ENCODE peak calls at places on chromosomes 13 and 19, in eight cellular contexts. One of them, this sample, is unnamed.

GRCh38 chr19:15123900-15124299 is 16.7 kb downstream of the SYDE1 start:
- DNase-seq in AG10803: peak
- DNase-seq in CD4-positive, alpha-beta T cell: no peak
- DNase-seq in B cell: no peak
- DNase-seq in endothelial cell of umbilical vein: no peak
- DNase-seq in transverse colon: peak
- DNase-seq in brain microvascular endothelial cell: no peak
- DNase-seq in lower leg skin: no peak
- DNase-seq in this sample: no peak

GRCh38 chr19:13526552-13526951 is 20.3 kb upstream of the CACNA1A start:
- DNase-seq in transverse colon: no peak
- DNase-seq in endothelial cell of umbilical vein: no peak
- DNase-seq in B cell: no peak
- DNase-seq in CD4-positive, alpha-beta T cell: no peak
- DNase-seq in lower leg skin: no peak
- DNase-seq in AG10803: peak
- DNase-seq in brain microvascular endothelial cell: no peak
- DNase-seq in this sample: peak

GRCh38 chr19:17332677-17333581 is 1.7 kb downstream of the ANO8 start:
- DNase-seq in endothelial cell of umbilical vein: peak
- DNase-seq in AG10803: peak
- DNase-seq in brain microvascular endothelial cell: no peak
- DNase-seq in B cell: no peak
- DNase-seq in transverse colon: no peak
- DNase-seq in lower leg skin: no peak
- DNase-seq in CD4-positive, alpha-beta T cell: no peak
- DNase-seq in this sample: peak

GRCh38 chr19:10604460-10604980 is 17.4 kb upstream of the AP1M2 start:
- DNase-seq in brain microvascular endothelial cell: no peak
- DNase-seq in B cell: peak
- DNase-seq in AG10803: no peak
- DNase-seq in endothelial cell of umbilical vein: peak
- DNase-seq in lower leg skin: no peak
- DNase-seq in CD4-positive, alpha-beta T cell: no peak
- DNase-seq in transverse colon: peak
- DNase-seq in this sample: peak

GRCh38 chr19:49887653-49888477 is 8.8 kb downstream of the IL4I1 start:
- DNase-seq in brain microvascular endothelial cell: no peak
- DNase-seq in lower leg skin: no peak
- DNase-seq in B cell: no peak
- DNase-seq in transverse colon: no peak
- DNase-seq in endothelial cell of umbilical vein: no peak
- DNase-seq in AG10803: no peak
- DNase-seq in CD4-positive, alpha-beta T cell: no peak
- DNase-seq in this sample: no peak

GRCh38 chr19:33238750-33239149 is 13.1 kb upstream of the SLC7A10 start:
- DNase-seq in endothelial cell of umbilical vein: no peak
- DNase-seq in AG10803: no peak
- DNase-seq in B cell: no peak
- DNase-seq in brain microvascular endothelial cell: no peak
- DNase-seq in transverse colon: no peak
- DNase-seq in lower leg skin: no peak
- DNase-seq in CD4-positive, alpha-beta T cell: no peak
- DNase-seq in this sample: no peak

GRCh38 chr13:65456150-65456912 is 1773.8 kb downstream of the PCDH9 start:
- DNase-seq in B cell: no peak
- DNase-seq in brain microvascular endothelial cell: peak
- DNase-seq in lower leg skin: no peak
- DNase-seq in AG10803: no peak
- DNase-seq in transverse colon: no peak
- DNase-seq in endothelial cell of umbilical vein: no peak
- DNase-seq in CD4-positive, alpha-beta T cell: no peak
- DNase-seq in this sample: no peak

GRCh38 chr19:18697680-18698079 is 14.2 kb downstream of the CRTC1 start:
- DNase-seq in lower leg skin: no peak
- DNase-seq in endothelial cell of umbilical vein: no peak
- DNase-seq in brain microvascular endothelial cell: no peak
- DNase-seq in B cell: no peak
- DNase-seq in CD4-positive, alpha-beta T cell: no peak
- DNase-seq in AG10803: no peak
- DNase-seq in transverse colon: peak
- DNase-seq in this sample: no peak

GRCh38 chr19:49546825-49547565 is 19.2 kb downstream of the RCN3 start:
- DNase-seq in brain microvascular endothelial cell: peak
- DNase-seq in CD4-positive, alpha-beta T cell: no peak
- DNase-seq in lower leg skin: peak
- DNase-seq in AG10803: peak
- DNase-seq in endothelial cell of umbilical vein: peak
- DNase-seq in B cell: peak
- DNase-seq in transverse colon: peak
- DNase-seq in this sample: peak

GRCh38 chr13:51262501-51263211 is 40.5 kb downstream of the FAM124A start:
- DNase-seq in CD4-positive, alpha-beta T cell: no peak
- DNase-seq in transverse colon: no peak
- DNase-seq in lower leg skin: no peak
- DNase-seq in endothelial cell of umbilical vein: no peak
- DNase-seq in AG10803: no peak
- DNase-seq in brain microvascular endothelial cell: no peak
- DNase-seq in B cell: no peak
- DNase-seq in this sample: no peak
- TF ChIP-seq CTCF in CD4-positive, alpha-beta T cell: no peak
- TF ChIP-seq CTCF in transverse colon: no peak
- TF ChIP-seq CTCF in lower leg skin: no peak
- TF ChIP-seq CTCF in endothelial cell of umbilical vein: no peak
- TF ChIP-seq CTCF in AG10803: no peak
- TF ChIP-seq CTCF in brain microvascular endothelial cell: peak
- TF ChIP-seq CTCF in B cell: no peak
- TF ChIP-seq CTCF in this sample: no peak

DNA sequence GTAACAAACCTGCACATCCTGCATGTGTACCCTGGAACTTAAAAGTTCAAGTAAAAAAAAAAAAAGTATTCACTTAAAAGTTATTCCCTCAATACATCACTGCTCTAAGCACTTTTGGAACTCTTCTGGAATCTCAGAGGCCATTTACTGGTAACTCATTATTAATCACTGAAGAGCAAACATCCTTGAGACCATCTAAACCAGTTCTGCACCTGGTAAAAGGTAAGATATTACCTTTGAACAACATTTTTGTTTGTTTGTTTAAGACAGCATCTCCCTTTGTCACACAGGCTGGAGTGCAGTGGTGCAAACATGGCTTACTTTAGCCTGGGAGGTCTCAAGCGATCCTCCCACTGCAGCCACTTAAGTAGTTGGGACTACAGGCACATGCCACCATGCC is 16.7 kb downstream of the UGGT2 start:
- DNase-seq in brain microvascular endothelial cell: no peak
- DNase-seq in CD4-positive, alpha-beta T cell: no peak
- DNase-seq in lower leg skin: no peak
- DNase-seq in endothelial cell of umbilical vein: no peak
- DNase-seq in AG10803: no peak
- DNase-seq in B cell: no peak
- DNase-seq in transverse colon: no peak
- DNase-seq in this sample: no peak
- TF ChIP-seq CTCF in brain microvascular endothelial cell: no peak
- TF ChIP-seq CTCF in CD4-positive, alpha-beta T cell: no peak
- TF ChIP-seq CTCF in lower leg skin: no peak
- TF ChIP-seq CTCF in endothelial cell of umbilical vein: no peak
- TF ChIP-seq CTCF in AG10803: no peak
- TF ChIP-seq CTCF in B cell: no peak
- TF ChIP-seq CTCF in transverse colon: no peak
- TF ChIP-seq CTCF in this sample: no peak

GRCh38 chr13:80921971-80922370 is 581.0 kb upstream of the SPRY2 start:
- DNase-seq in AG10803: no peak
- DNase-seq in brain microvascular endothelial cell: no peak
- DNase-seq in CD4-positive, alpha-beta T cell: no peak
- DNase-seq in B cell: no peak
- DNase-seq in transverse colon: no peak
- DNase-seq in endothelial cell of umbilical vein: no peak
- DNase-seq in lower leg skin: no peak
- DNase-seq in this sample: no peak
- TF ChIP-seq CTCF in AG10803: no peak
- TF ChIP-seq CTCF in brain microvascular endothelial cell: no peak
- TF ChIP-seq CTCF in CD4-positive, alpha-beta T cell: no peak
- TF ChIP-seq CTCF in B cell: no peak
- TF ChIP-seq CTCF in transverse colon: no peak
- TF ChIP-seq CTCF in endothelial cell of umbilical vein: no peak
- TF ChIP-seq CTCF in lower leg skin: no peak
- TF ChIP-seq CTCF in this sample: no peak

DNA sequence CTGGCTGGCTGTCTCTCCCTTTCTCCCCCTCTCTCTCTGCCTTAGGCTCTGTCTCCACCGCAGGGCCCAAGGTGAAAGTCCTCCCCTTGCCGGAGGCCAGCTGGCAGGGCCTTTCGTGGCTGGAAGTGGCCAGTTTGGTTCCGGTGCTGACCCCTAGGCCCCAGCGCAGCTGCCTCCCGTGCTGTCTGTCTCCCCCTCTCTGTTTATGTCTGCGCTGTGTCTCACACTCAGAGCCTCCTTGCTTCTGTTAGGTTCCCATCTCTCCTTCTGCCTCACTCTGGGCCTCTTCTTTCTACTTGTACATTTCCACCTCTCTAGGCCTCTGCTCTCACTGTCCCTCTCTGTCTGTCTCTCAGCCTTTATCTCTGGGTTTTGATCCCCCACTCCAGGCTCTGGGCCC is 13.1 kb downstream of the CCDC97 start:
- DNase-seq in lower leg skin: no peak
- DNase-seq in brain microvascular endothelial cell: peak
- DNase-seq in B cell: no peak
- DNase-seq in AG10803: peak
- DNase-seq in transverse colon: no peak
- DNase-seq in CD4-positive, alpha-beta T cell: no peak
- DNase-seq in endothelial cell of umbilical vein: peak
- DNase-seq in this sample: no peak
- TF ChIP-seq CTCF in lower leg skin: no peak
- TF ChIP-seq CTCF in brain microvascular endothelial cell: peak
- TF ChIP-seq CTCF in B cell: no peak
- TF ChIP-seq CTCF in AG10803: no peak
- TF ChIP-seq CTCF in transverse colon: no peak
- TF ChIP-seq CTCF in CD4-positive, alpha-beta T cell: no peak
- TF ChIP-seq CTCF in endothelial cell of umbilical vein: no peak
- TF ChIP-seq CTCF in this sample: no peak

DNA sequence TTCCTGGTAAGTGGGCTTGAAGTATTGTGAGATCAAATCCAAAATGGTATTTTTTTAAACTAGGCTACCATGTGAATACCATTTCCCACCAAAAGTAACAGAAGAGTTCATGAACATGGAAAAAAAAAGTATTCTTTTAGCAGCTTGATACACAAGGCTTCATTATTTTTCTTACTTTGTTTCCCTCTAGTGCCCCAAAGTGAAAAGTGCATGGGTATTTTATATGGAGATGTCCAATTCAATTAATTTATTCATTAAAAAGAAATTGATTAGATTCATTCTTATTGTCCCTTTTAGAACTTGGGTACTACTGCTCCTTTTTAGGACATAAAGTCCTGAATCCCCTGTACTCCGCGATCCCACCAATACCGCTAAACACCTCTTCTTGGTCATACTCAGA is 28.6 kb upstream of the SCEL start:
- DNase-seq in CD4-positive, alpha-beta T cell: no peak
- DNase-seq in endothelial cell of umbilical vein: peak
- DNase-seq in B cell: no peak
- DNase-seq in transverse colon: no peak
- DNase-seq in brain microvascular endothelial cell: no peak
- DNase-seq in lower leg skin: no peak
- DNase-seq in AG10803: peak
- DNase-seq in this sample: no peak
- TF ChIP-seq CTCF in CD4-positive, alpha-beta T cell: no peak
- TF ChIP-seq CTCF in endothelial cell of umbilical vein: peak
- TF ChIP-seq CTCF in B cell: peak
- TF ChIP-seq CTCF in transverse colon: no peak
- TF ChIP-seq CTCF in brain microvascular endothelial cell: peak
- TF ChIP-seq CTCF in lower leg skin: no peak
- TF ChIP-seq CTCF in AG10803: peak
- TF ChIP-seq CTCF in this sample: no peak

This sample was measured in activated CD8-positive, alpha-beta T cell treated with anti-CD3 and anti-CD28 coated beads for 36 hours.